ENCODE peak calls at places on chromosomes 4 and X, in seven cellular contexts. U is OCI-LY7, S is RWPE1, X is adrenal gland, B is fibroblast of villous mesenchyme, D is GM12865, K is sigmoid colon. Z is an unnamed sample.

GRCh38 chrX:131677655-131678628 is 134.1 kb downstream of the OR13H1 start:
- DNase-seq in D (peak; percentile 37), X (peak; percentile 27), S (peak; percentile 48), U (peak; percentile 37), B (peak; percentile 21), K (no peak), Z (no peak)

GRCh38 chr4:8745036-8745827 is 126.4 kb downstream of the HMX1 start:
- DNase-seq in B (no peak), D (no peak), X (no peak), S (no peak), K (peak; percentile 45), U (no peak), Z (peak; percentile 69)

GRCh38 chrX:70087857-70088256 is 25.6 kb downstream of the OTUD6A start:
- DNase-seq in X (peak; percentile 4), B (peak; percentile 41), S (no peak), U (no peak), D (no peak), K (no peak), Z (no peak)

GRCh38 chr4:17091104-17091503 is 192.7 kb upstream of the LDB2 start:
- DNase-seq in S (no peak), K (no peak), U (no peak), D (peak; percentile 15), B (no peak), X (no peak), Z (no peak)

GRCh38 chr4:128570380-128570779 is 239.1 kb upstream of the JADE1 start:
- DNase-seq in S (peak; percentile 31), K (peak; percentile 83), B (peak; percentile 29), U (no peak), X (peak; percentile 49), D (no peak), Z (no peak)

GRCh38 chr4:84673475-84674230 is 90.7 kb downstream of the CDS1 start:
- DNase-seq in S (peak; percentile 76), X (no peak), D (no peak), U (no peak), B (peak; percentile 81), K (no peak), Z (no peak)

GRCh38 chr4:105895324-105895608 is at the start of gene NPNT:
- DNase-seq in S (peak; percentile 12), B (no peak), D (peak; percentile 30), U (no peak), X (no peak), K (no peak), Z (no peak)

GRCh38 chrX:5142644-5143043 is 1086.0 kb downstream of the NLGN4X start:
- DNase-seq in D (no peak), B (no peak), U (no peak), X (no peak), S (no peak), K (no peak), Z (no peak)

GRCh38 chr4:89773793-89774192 is 63.2 kb downstream of the SNCA start:
- DNase-seq in S (no peak), K (no peak), B (no peak), D (no peak), X (no peak), U (no peak), Z (no peak)

GRCh38 chrX:154541896-154542722 is 4.5 kb downstream of the G6PD start:
- DNase-seq in D (no peak), U (no peak), S (peak; percentile 71), X (peak; percentile 94), K (peak; percentile 88), B (peak; percentile 94), Z (no peak)

GRCh38 chr4:1603413-1604135 is 80.5 kb downstream of the FAM53A start:
- DNase-seq in U (no peak), D (no peak), K (peak; percentile 48), S (no peak), B (no peak), X (no peak), Z (peak; percentile 85)

GRCh38 chrX:72569786-72570185 is 2.9 kb downstream of the HDAC8 start:
- DNase-seq in S (peak; percentile 2), X (peak; percentile 37), K (no peak), U (no peak), B (peak; percentile 25), D (no peak), Z (no peak)
- TF ChIP-seq CTCF in S (no peak), X (no peak), K (no peak), U (no peak), B (no peak), D (no peak), Z (peak; percentile 8)

DNA sequence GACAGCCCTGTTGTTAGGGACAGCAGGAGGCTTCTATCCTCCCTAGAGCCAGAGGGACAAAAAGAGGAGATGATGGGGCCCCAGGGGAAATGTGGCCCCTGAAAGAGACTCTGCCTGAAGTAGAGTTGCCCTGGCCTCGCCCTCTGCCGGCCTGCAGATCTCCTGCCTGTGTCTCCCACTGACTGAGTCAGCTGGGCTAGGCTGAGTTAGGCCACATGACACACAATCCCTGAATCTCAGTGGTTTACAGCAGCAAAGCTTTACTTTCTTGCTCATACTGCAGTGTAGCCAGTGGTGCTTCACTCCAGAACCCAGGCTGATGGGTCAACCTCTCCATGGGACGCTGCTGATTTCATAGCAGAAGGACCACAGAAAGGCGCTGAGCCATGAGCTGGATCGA is 23.5 kb downstream of the DRD5 start:
- DNase-seq in D (no peak), K (no peak), S (no peak), U (no peak), X (no peak), B (no peak), Z (no peak)
- TF ChIP-seq CTCF in D (no peak), K (no peak), S (no peak), U (no peak), X (no peak), B (no peak), Z (no peak)

DNA sequence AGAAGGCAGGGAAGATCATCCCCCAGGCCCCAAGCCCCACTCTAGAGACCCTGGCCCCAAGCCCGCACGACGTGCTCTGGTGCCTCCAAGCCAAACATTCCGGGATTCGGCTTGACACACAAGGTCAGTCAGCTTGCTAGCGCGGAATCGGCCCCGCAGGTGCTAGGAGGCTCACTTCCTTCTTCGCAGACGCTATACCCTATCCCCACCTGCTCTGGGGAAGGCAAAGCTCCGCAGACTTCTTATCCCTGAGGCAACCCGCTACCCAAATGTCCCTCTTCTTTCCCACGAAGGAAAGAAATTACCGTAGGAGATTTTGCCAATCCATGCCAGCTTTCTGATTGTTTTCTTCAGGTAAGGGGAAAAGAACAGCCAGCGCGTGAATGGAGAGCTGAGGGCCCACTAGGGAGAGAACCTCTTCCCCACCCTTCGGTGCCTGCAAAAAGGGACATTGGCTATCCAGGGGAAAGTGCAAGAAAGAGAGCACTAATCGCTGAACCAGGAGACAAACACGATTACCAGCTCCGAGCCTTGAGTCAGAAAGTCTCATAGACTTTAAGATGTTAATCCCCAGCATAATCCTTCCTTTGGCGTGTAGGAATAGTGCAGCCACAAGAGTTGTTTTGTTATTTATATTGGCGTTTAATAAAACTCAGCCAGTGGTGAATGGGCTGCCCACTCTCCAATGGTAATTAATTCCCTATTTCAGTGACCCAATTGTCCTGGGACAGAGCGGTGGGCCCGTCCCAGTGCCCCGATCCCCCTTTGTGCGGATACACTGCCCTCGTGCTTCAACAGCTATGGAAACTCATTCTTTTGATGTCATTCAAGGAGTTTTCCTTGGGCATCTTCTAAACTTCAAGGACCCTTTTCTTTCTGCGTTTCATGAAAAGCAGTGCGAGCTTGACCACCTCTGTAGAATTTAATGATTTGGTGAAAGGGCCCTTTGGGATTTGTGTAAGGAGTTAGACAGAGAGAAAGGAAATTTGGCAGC is 5.4 kb upstream of the NEUROG2 start:
- DNase-seq in B (no peak), X (no peak), S (no peak), K (no peak), U (peak; percentile 25), D (peak; percentile 42), Z (no peak)
- TF ChIP-seq CTCF in B (no peak), X (no peak), S (no peak), K (no peak), U (no peak), D (no peak), Z (no peak)

DNA sequence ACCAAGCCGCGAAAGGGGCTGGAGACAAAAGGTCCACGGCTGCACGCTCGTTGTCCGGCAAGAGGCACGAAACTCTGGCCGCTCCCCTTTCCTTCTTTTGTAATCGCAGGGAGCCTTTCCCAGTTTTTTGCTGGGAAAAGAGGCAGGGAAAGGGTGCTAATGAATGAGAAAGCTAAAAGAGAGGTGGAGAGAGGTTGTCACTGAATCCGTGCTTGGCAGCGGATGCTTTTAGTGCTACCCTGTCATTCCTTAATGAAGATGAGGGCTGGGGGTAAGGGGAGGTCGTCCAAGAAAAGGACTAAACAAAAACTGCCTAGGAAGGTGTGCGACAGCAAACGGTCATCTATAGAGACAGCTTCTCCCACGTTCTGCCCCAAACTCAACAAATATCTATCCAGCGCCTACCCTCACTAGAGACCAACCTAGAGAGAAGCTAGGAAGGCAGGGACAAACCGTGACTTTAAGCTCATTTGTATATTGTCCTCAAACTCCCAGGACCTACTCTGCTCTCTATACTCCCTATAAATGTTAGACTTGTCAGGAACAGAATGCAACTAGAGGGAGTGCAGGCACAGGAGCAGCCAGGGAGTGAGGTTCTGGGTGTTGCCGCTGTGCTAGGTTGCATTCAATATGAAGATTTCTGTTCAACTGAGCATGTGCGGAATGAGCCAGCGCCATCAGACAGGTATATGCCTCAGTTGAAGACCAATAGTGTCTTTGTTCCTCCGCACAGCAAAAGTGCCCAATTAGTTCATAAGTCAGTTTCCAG is 755 bp upstream of the CASK start:
- DNase-seq in B (peak; percentile 34), X (peak; percentile 14), U (peak; percentile 61), K (no peak), S (no peak), D (peak; percentile 45), Z (no peak)
- TF ChIP-seq CTCF in B (peak; percentile 15), X (no peak), U (no peak), K (no peak), S (no peak), D (no peak), Z (no peak)